ENCODE peak calls at places on chromosomes 6 and 20, in seven cellular contexts. Z is heart left ventricle; U is effector CD4-positive, alpha-beta T cell; N is T47D; Q is D341Med; F is uterus; X is mesenteric fat pad. K is an unnamed sample.

GRCh38 chr6:10690651-10691445 is 3.6 kb downstream of the C6orf52 start:
- DNase-seq in Z (no peak), Q (no peak), F (no peak), X (no peak), N (no peak), U (no peak), K (no peak)

GRCh38 chr6:113997106-113997505 is 26.2 kb upstream of the HDAC2 start:
- DNase-seq in X (no peak), F (no peak), Z (no peak), U (no peak), N (no peak), Q (no peak), K (no peak)

GRCh38 chr6:26033942-26034354 is 53.3 kb upstream of the HFE start:
- DNase-seq in U (no peak), N (no peak), X (no peak), Q (no peak), F (no peak), Z (no peak), K (no peak)

GRCh38 chr6:4957521-4958231 is 46.2 kb downstream of the RPP40 start:
- DNase-seq in X (peak; percentile 55), Q (no peak), F (no peak), U (no peak), Z (no peak), N (peak; percentile 32), K (no peak)

GRCh38 chr20:25238319-25239037 is 9.4 kb upstream of the PYGB start:
- DNase-seq in X (peak; percentile 85), Q (no peak), N (no peak), F (no peak), U (no peak), Z (no peak), K (no peak)

GRCh38 chr20:9458075-9458818 is 56.1 kb upstream of the LAMP5 start:
- DNase-seq in Q (no peak), X (no peak), Z (no peak), N (no peak), U (no peak), F (no peak), K (no peak)

GRCh38 chr6:47242483-47243386 is 67.0 kb downstream of the TNFRSF21 start:
- DNase-seq in U (no peak), X (no peak), Q (peak; percentile 74), N (peak; percentile 12), F (peak; percentile 78), Z (peak; percentile 92), K (peak; percentile 8)

GRCh38 chr20:29741894-29742698 is 1515.4 kb upstream of the DEFB115 start:
- DNase-seq in U (no peak), Q (peak; percentile 32), F (no peak), Z (no peak), X (no peak), N (no peak), K (no peak)

GRCh38 chr20:44111712-44112335 is 75.2 kb downstream of the JPH2 start:
- DNase-seq in U (no peak), Q (no peak), F (peak; percentile 62), Z (no peak), X (no peak), N (no peak), K (no peak)

GRCh38 chr6:48817714-48818113 is 645.3 kb downstream of the MMUT start:
- DNase-seq in Q (no peak), X (no peak), N (no peak), U (no peak), F (no peak), Z (no peak), K (no peak)

GRCh38 chr6:7052441-7052936 is 55.3 kb upstream of the RREB1 start:
- DNase-seq in U (no peak), N (peak; percentile 37), X (no peak), Z (peak; percentile 74), Q (no peak), F (peak; percentile 60), K (peak; percentile 2)

GRCh38 chr20:49914310-49915117 is 815 bp downstream of the SPATA2 start:
- DNase-seq in Q (no peak), N (no peak), F (no peak), U (no peak), Z (no peak), X (no peak), K (peak; percentile 16)

GRCh38 chr6:133923938-133924593 is 29.0 kb upstream of the TBPL1 start:
- DNase-seq in Q (peak; percentile 60), U (peak; percentile 37), N (peak; percentile 13), X (no peak), F (peak; percentile 76), Z (peak; percentile 54), K (no peak)

GRCh38 chr20:47125553-47126373 is 230.7 kb downstream of the ZMYND8 start:
- DNase-seq in F (peak; percentile 34), U (no peak), N (no peak), Z (peak; percentile 41), Q (peak; percentile 69), X (peak; percentile 77), K (no peak)

GRCh38 chr20:63680427-63680826 is 16.0 kb upstream of the TNFRSF6B start:
- DNase-seq in X (no peak), N (no peak), Q (no peak), U (no peak), F (no peak), Z (no peak), K (no peak)

K was measured in effector memory CD4-positive, alpha-beta T cell.